ENCODE peak calls at places on chromosomes 5 and 9, in six cellular contexts. H, S, K, D, Q and A are unnamed samples.

GRCh38 chr5:169670769-169671525 is 33.9 kb downstream of the DOCK2 start:
- DNase-seq in H (no peak), S (no peak), K (no peak), D (no peak), Q (no peak), A (no peak)

GRCh38 chr9:113895526-113895925 is 19.4 kb downstream of the ZNF618 start:
- DNase-seq in H (peak; percentile 73), S (no peak), K (no peak), D (no peak), Q (no peak), A (peak; percentile 47)

GRCh38 chr5:149450199-149450598 is 71.1 kb upstream of the IL17B start:
- DNase-seq in H (peak; percentile 63), S (no peak), K (no peak), D (no peak), Q (no peak), A (peak; percentile 87)

GRCh38 chr9:135901036-135901758 is 6.1 kb downstream of the CAMSAP1 start:
- DNase-seq in H (no peak), S (no peak), K (no peak), D (no peak), Q (no peak), A (no peak)

GRCh38 chr5:138910546-138911185 is 35.5 kb upstream of the LRRTM2 start:
- DNase-seq in H (no peak), S (no peak), K (no peak), D (no peak), Q (no peak), A (peak; percentile 38)

GRCh38 chr5:140576776-140577201 is 12.2 kb downstream of the SLC35A4 start:
- DNase-seq in H (no peak), S (no peak), K (no peak), D (no peak), Q (no peak), A (no peak)

GRCh38 chr9:127505396-127506116 is 54.2 kb downstream of the LRSAM1 start:
- DNase-seq in H (peak; percentile 72), S (no peak), K (peak; percentile 73), D (no peak), Q (peak; percentile 78), A (no peak)

GRCh38 chr5:172508471-172509404 is 54.4 kb upstream of the SH3PXD2B start:
- DNase-seq in H (no peak), S (no peak), K (peak; percentile 11), D (no peak), Q (peak; percentile 49), A (no peak)

GRCh38 chr5:154309361-154309725 is 118.8 kb downstream of the GALNT10 start:
- DNase-seq in H (peak; percentile 32), S (no peak), K (no peak), D (peak; percentile 89), Q (no peak), A (peak; percentile 60)

GRCh38 chr5:14243768-14244167 is 100.6 kb downstream of the TRIO start:
- DNase-seq in H (no peak), S (no peak), K (no peak), D (no peak), Q (no peak), A (no peak)

GRCh38 chr5:33231935-33232334 is 208.8 kb upstream of the TARS1 start:
- DNase-seq in H (no peak), S (no peak), K (no peak), D (no peak), Q (no peak), A (peak; percentile 58)

GRCh38 chr5:168270446-168270845 is 21.0 kb upstream of the WWC1 start:
- DNase-seq in H (peak; percentile 50), S (no peak), K (no peak), D (peak; percentile 92), Q (no peak), A (peak; percentile 62)
- H4K91ac ChIP-seq in H (no peak overlapping the region), S (no peak overlapping the region), K (no peak overlapping the region), D (peak overlapping the region; percentile 59), Q (no peak overlapping the region), A (no peak overlapping the region)

GRCh38 chr5:17113174-17113941 is 104.1 kb upstream of the BASP1 start:
- DNase-seq in H (peak; percentile 40), S (no peak), K (no peak), D (no peak), Q (no peak), A (peak; percentile 89)
- H4K91ac ChIP-seq in H (no peak overlapping the region), S (no peak overlapping the region), K (no peak overlapping the region), D (no peak overlapping the region), Q (no peak overlapping the region), A (peak overlapping the region; percentile 2)

DNA sequence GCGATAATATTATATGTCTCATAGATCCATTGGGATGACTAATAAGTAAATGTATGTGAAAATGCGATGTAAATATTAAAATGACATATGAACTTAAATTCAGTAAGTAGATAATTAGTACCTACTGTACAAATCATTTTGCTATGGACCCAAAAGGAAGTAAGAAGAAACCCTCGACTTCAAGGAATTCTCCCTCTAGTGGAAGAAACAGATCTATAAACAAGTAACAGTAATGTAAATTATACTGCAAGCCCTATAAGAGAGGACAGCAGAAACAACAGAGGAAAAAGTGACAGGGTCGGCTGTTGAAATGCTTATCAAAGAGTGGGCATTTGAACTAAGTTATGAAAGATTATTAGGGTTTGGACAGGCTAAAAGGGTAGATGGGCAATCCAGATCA is 320.3 kb downstream of the DMAC1 start:
- DNase-seq in H (peak; percentile 16), S (no peak), K (no peak), D (no peak), Q (no peak), A (peak; percentile 13)
- H4K91ac ChIP-seq in H (no peak overlapping the region), S (no peak overlapping the region), K (no peak overlapping the region), D (no peak overlapping the region), Q (no peak overlapping the region), A (no peak overlapping the region)

DNA sequence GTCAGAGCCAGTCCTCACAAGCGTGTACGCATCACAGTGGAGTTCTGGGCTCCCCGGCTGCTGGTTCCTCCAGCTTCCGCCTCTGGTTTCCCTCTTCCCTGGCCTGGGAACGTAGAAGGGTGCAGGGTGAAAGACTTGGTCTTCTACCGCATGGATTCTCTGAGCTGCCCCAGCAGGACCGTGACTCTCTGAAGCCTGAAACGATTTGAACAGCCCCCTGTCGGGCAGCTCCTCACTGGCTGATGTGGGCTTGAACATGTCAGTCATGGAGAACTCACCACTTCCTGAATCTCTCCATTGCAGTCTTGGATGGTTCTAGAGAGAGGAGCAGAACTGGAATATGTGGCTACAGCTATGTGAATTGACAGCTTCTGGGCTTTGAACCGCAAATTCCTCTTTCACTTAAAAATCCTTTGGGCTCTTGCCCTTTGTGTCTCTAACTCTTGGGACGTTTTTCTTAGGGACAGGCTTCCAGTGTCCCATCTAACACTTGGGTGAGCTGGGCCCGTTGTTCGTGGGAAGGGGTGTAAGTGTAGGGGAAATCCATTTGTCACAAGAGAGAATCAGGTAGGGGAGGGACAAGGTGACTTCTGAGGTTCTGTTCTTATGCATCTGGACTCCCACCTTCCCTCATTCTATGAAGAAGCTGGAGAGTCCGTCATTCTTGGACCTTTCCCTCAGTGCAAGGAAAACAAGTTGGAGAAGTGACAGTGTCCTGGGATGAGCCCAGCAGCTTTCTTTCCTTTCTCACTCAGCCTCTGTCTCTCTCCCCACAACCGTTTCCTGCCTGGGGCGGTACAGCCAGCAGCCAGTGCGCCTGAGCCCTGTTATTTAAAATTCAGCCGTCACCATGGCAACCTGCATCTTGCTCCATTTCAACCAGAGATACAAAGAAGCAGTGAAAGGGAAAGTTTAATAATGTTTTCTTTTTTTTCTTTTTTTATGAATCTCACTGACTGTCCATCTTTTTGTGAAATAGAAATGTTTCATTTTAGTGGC is 84.7 kb downstream of the PTTG1 start:
- DNase-seq in H (no peak), S (no peak), K (peak; percentile 62), D (peak; percentile 36), Q (peak; percentile 53), A (peak; percentile 54)
- H4K91ac ChIP-seq in H (no peak overlapping the region), S (no peak overlapping the region), K (no peak overlapping the region), D (no peak overlapping the region), Q (no peak overlapping the region), A (no peak overlapping the region)

DNA sequence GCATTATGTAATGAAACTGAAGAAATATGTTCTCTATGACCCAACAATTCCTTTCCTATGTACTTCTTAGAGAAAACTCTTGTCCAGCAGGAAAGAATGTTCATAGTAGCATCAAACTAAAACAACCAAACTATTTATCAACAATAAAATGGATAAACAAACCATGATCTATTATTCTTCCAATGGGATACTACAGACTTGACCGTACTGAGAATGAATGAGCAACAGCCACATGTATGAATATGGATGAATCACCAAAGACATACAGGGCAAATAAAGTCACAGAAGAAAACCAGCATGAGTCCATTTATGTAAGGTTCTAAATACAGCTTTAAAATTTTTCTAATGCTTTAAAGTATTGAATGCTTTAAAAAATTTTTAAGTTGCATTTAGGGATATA is 73.6 kb upstream of the SUSD1 start:
- DNase-seq in H (peak; percentile 48), S (no peak), K (no peak), D (no peak), Q (no peak), A (peak; percentile 51)
- H4K91ac ChIP-seq in H (no peak overlapping the region), S (no peak overlapping the region), K (no peak overlapping the region), D (no peak overlapping the region), Q (no peak overlapping the region), A (no peak overlapping the region)